ENCODE peak calls at places on chromosomes 4 and X, in six cellular contexts. One of them, this sample, is unnamed.

GRCh38 chr4:129138762-129139496 is 43.0 kb downstream of the C4orf33 start:
- DNase-seq in testis: no peak
- DNase-seq in right lobe of liver: no peak
- DNase-seq in endodermal cell: peak; percentile 52
- DNase-seq in heart left ventricle: no peak
- DNase-seq in RWPE2: no peak
- DNase-seq in this sample: no peak

GRCh38 chr4:180827610-180828009 is 1415.6 kb upstream of the TENM3 start:
- DNase-seq in testis: no peak
- DNase-seq in right lobe of liver: no peak
- DNase-seq in endodermal cell: peak; percentile 43
- DNase-seq in heart left ventricle: no peak
- DNase-seq in RWPE2: no peak
- DNase-seq in this sample: no peak

GRCh38 chrX:9466711-9467110 is 1.9 kb downstream of the TBL1X start:
- DNase-seq in testis: no peak
- DNase-seq in right lobe of liver: no peak
- DNase-seq in endodermal cell: no peak
- DNase-seq in heart left ventricle: no peak
- DNase-seq in RWPE2: no peak
- DNase-seq in this sample: no peak

GRCh38 chr4:143711543-143712159 is 11.2 kb upstream of the FREM3 start:
- DNase-seq in testis: no peak
- DNase-seq in right lobe of liver: no peak
- DNase-seq in endodermal cell: peak; percentile 73
- DNase-seq in heart left ventricle: no peak
- DNase-seq in RWPE2: no peak
- DNase-seq in this sample: no peak

GRCh38 chrX:4182010-4182806 is 468.8 kb upstream of the PRKX start:
- DNase-seq in testis: no peak
- DNase-seq in right lobe of liver: no peak
- DNase-seq in endodermal cell: peak; percentile 80
- DNase-seq in heart left ventricle: no peak
- DNase-seq in RWPE2: no peak
- DNase-seq in this sample: no peak

GRCh38 chrX:2898861-2899512 is 30.2 kb downstream of the ARSD start:
- DNase-seq in testis: no peak
- DNase-seq in right lobe of liver: no peak
- DNase-seq in endodermal cell: peak; percentile 38
- DNase-seq in heart left ventricle: no peak
- DNase-seq in RWPE2: no peak
- DNase-seq in this sample: no peak

GRCh38 chr4:187019896-187020295 is 296.2 kb upstream of the FAT1 start:
- DNase-seq in testis: no peak
- DNase-seq in right lobe of liver: no peak
- DNase-seq in endodermal cell: peak; percentile 76
- DNase-seq in heart left ventricle: no peak
- DNase-seq in RWPE2: no peak
- DNase-seq in this sample: no peak

GRCh38 chrX:109886122-109886761 is 116.7 kb upstream of the TMEM164 start:
- DNase-seq in testis: peak; percentile 52
- DNase-seq in right lobe of liver: no peak
- DNase-seq in endodermal cell: peak; percentile 71
- DNase-seq in heart left ventricle: no peak
- DNase-seq in RWPE2: no peak
- DNase-seq in this sample: peak; percentile 34

GRCh38 chrX:12225073-12225472 is 86.8 kb downstream of the FRMPD4 start:
- DNase-seq in testis: no peak
- DNase-seq in right lobe of liver: no peak
- DNase-seq in endodermal cell: no peak
- DNase-seq in heart left ventricle: no peak
- DNase-seq in RWPE2: no peak
- DNase-seq in this sample: no peak

GRCh38 chr4:21806991-21807390 is 141.6 kb downstream of the KCNIP4 start:
- DNase-seq in testis: no peak
- DNase-seq in right lobe of liver: no peak
- DNase-seq in endodermal cell: no peak
- DNase-seq in heart left ventricle: no peak
- DNase-seq in RWPE2: no peak
- DNase-seq in this sample: no peak

GRCh38 chrX:44651347-44651746 is 108.7 kb upstream of the FUNDC1 start:
- DNase-seq in testis: no peak
- DNase-seq in right lobe of liver: no peak
- DNase-seq in endodermal cell: peak; percentile 58
- DNase-seq in heart left ventricle: no peak
- DNase-seq in RWPE2: no peak
- DNase-seq in this sample: no peak

GRCh38 chr4:180134116-180134866 is 2108.9 kb upstream of the TENM3 start:
- DNase-seq in testis: peak; percentile 17
- DNase-seq in right lobe of liver: no peak
- DNase-seq in endodermal cell: peak; percentile 54
- DNase-seq in heart left ventricle: no peak
- DNase-seq in RWPE2: no peak
- DNase-seq in this sample: no peak

GRCh38 chr4:169132561-169133305 is 122.7 kb upstream of the CBR4 start:
- DNase-seq in testis: no peak
- DNase-seq in right lobe of liver: no peak
- DNase-seq in endodermal cell: no peak
- DNase-seq in heart left ventricle: no peak
- DNase-seq in RWPE2: no peak
- DNase-seq in this sample: no peak

GRCh38 chrX:426881-427280 is 40.2 kb upstream of the PPP2R3B start:
- DNase-seq in testis: no peak
- DNase-seq in right lobe of liver: no peak
- DNase-seq in endodermal cell: no peak
- DNase-seq in heart left ventricle: no peak
- DNase-seq in RWPE2: no peak
- DNase-seq in this sample: no peak

GRCh38 chr4:17781072-17781830 is at the start of gene FAM184B:
- DNase-seq in testis: no peak
- DNase-seq in right lobe of liver: no peak
- DNase-seq in endodermal cell: peak; percentile 75
- DNase-seq in heart left ventricle: no peak
- DNase-seq in RWPE2: no peak
- DNase-seq in this sample: peak; percentile 36

GRCh38 chr4:147049940-147050852 is 104.5 kb upstream of the TTC29 start:
- DNase-seq in testis: no peak
- DNase-seq in right lobe of liver: no peak
- DNase-seq in endodermal cell: no peak
- DNase-seq in heart left ventricle: no peak
- DNase-seq in RWPE2: no peak
- DNase-seq in this sample: no peak

GRCh38 chr4:152074573-152074972 is 313.8 kb upstream of the GATB start:
- DNase-seq in testis: no peak
- DNase-seq in right lobe of liver: no peak
- DNase-seq in endodermal cell: no peak
- DNase-seq in heart left ventricle: no peak
- DNase-seq in RWPE2: no peak
- DNase-seq in this sample: no peak

GRCh38 chr4:141248029-141248428 is 27.3 kb downstream of the ZNF330 start:
- DNase-seq in testis: no peak
- DNase-seq in right lobe of liver: no peak
- DNase-seq in endodermal cell: no peak
- DNase-seq in heart left ventricle: no peak
- DNase-seq in RWPE2: no peak
- DNase-seq in this sample: no peak

GRCh38 chr4:15719506-15719905 is 16.6 kb downstream of the BST1 start:
- DNase-seq in testis: no peak
- DNase-seq in right lobe of liver: no peak
- DNase-seq in endodermal cell: no peak
- DNase-seq in heart left ventricle: no peak
- DNase-seq in RWPE2: no peak
- DNase-seq in this sample: no peak

GRCh38 chr4:4735136-4735754 is 124.2 kb upstream of the MSX1 start:
- DNase-seq in testis: no peak
- DNase-seq in right lobe of liver: no peak
- DNase-seq in endodermal cell: no peak
- DNase-seq in heart left ventricle: no peak
- DNase-seq in RWPE2: no peak
- DNase-seq in this sample: no peak

GRCh38 chrX:72131317-72132294 is at the start of gene RTL5:
- DNase-seq in testis: peak; percentile 93
- DNase-seq in right lobe of liver: peak; percentile 85
- DNase-seq in endodermal cell: peak; percentile 88
- DNase-seq in heart left ventricle: peak; percentile 89
- DNase-seq in RWPE2: no peak
- DNase-seq in this sample: peak; percentile 95

GRCh38 chr4:68654946-68655721 is 15.3 kb downstream of the UGT2B15 start:
- DNase-seq in testis: no peak
- DNase-seq in right lobe of liver: no peak
- DNase-seq in endodermal cell: no peak
- DNase-seq in heart left ventricle: no peak
- DNase-seq in RWPE2: no peak
- DNase-seq in this sample: no peak

GRCh38 chrX:153498453-153498852 is 3.7 kb downstream of the BGN start:
- DNase-seq in testis: no peak
- DNase-seq in right lobe of liver: no peak
- DNase-seq in endodermal cell: no peak
- DNase-seq in heart left ventricle: no peak
- DNase-seq in RWPE2: no peak
- DNase-seq in this sample: no peak

GRCh38 chrX:49842603-49843002 is 13.5 kb downstream of the PAGE4 start:
- DNase-seq in testis: no peak
- DNase-seq in right lobe of liver: no peak
- DNase-seq in endodermal cell: no peak
- DNase-seq in heart left ventricle: no peak
- DNase-seq in RWPE2: no peak
- DNase-seq in this sample: no peak

GRCh38 chr4:38132140-38132673 is 172.0 kb downstream of the PTTG2 start:
- DNase-seq in testis: peak; percentile 60
- DNase-seq in right lobe of liver: no peak
- DNase-seq in endodermal cell: peak; percentile 55
- DNase-seq in heart left ventricle: peak; percentile 50
- DNase-seq in RWPE2: no peak
- DNase-seq in this sample: no peak

GRCh38 chr4:83599183-83599582 is 63.3 kb downstream of the GPAT3 start:
- DNase-seq in testis: no peak
- DNase-seq in right lobe of liver: no peak
- DNase-seq in endodermal cell: peak; percentile 51
- DNase-seq in heart left ventricle: no peak
- DNase-seq in RWPE2: no peak
- DNase-seq in this sample: no peak

GRCh38 chrX:153968754-153969124 is 2.9 kb downstream of the HCFC1 start:
- DNase-seq in testis: no peak
- DNase-seq in right lobe of liver: no peak
- DNase-seq in endodermal cell: no peak
- DNase-seq in heart left ventricle: peak; percentile 39
- DNase-seq in RWPE2: no peak
- DNase-seq in this sample: peak; percentile 14

GRCh38 chr4:137663376-137664054 is 131.2 kb upstream of the PCDH18 start:
- DNase-seq in testis: no peak
- DNase-seq in right lobe of liver: no peak
- DNase-seq in endodermal cell: no peak
- DNase-seq in heart left ventricle: no peak
- DNase-seq in RWPE2: no peak
- DNase-seq in this sample: no peak

GRCh38 chr4:53593765-53594164 is 2.5 kb upstream of the LNX1 start:
- DNase-seq in testis: no peak
- DNase-seq in right lobe of liver: no peak
- DNase-seq in endodermal cell: no peak
- DNase-seq in heart left ventricle: no peak
- DNase-seq in RWPE2: no peak
- DNase-seq in this sample: no peak

GRCh38 chr4:1035510-1035909 is 24.1 kb downstream of the FGFRL1 start:
- DNase-seq in testis: peak; percentile 82
- DNase-seq in right lobe of liver: no peak
- DNase-seq in endodermal cell: no peak
- DNase-seq in heart left ventricle: peak; percentile 56
- DNase-seq in RWPE2: no peak
- DNase-seq in this sample: peak; percentile 90

GRCh38 chr4:1031956-1032795 is 20.8 kb downstream of the FGFRL1 start:
- DNase-seq in testis: no peak
- DNase-seq in right lobe of liver: no peak
- DNase-seq in endodermal cell: peak; percentile 61
- DNase-seq in heart left ventricle: no peak
- DNase-seq in RWPE2: no peak
- DNase-seq in this sample: no peak

GRCh38 chr4:1032861-1033260 is 21.4 kb downstream of the FGFRL1 start:
- DNase-seq in testis: no peak
- DNase-seq in right lobe of liver: no peak
- DNase-seq in endodermal cell: no peak
- DNase-seq in heart left ventricle: no peak
- DNase-seq in RWPE2: no peak
- DNase-seq in this sample: no peak

GRCh38 chr4:1036095-1036494 is 24.7 kb downstream of the FGFRL1 start:
- DNase-seq in testis: no peak
- DNase-seq in right lobe of liver: no peak
- DNase-seq in endodermal cell: no peak
- DNase-seq in heart left ventricle: no peak
- DNase-seq in RWPE2: no peak
- DNase-seq in this sample: no peak

GRCh38 chr4:1033840-1034551 is 22.6 kb downstream of the FGFRL1 start:
- DNase-seq in testis: peak; percentile 49
- DNase-seq in right lobe of liver: no peak
- DNase-seq in endodermal cell: peak; percentile 53
- DNase-seq in heart left ventricle: peak; percentile 74
- DNase-seq in RWPE2: no peak
- DNase-seq in this sample: peak; percentile 84
- H3K4me3 ChIP-seq in testis: no peak overlapping the region
- H3K4me3 ChIP-seq in right lobe of liver: no peak overlapping the region
- H3K4me3 ChIP-seq in endodermal cell: no peak overlapping the region
- H3K4me3 ChIP-seq in heart left ventricle: peak overlapping the region; percentile 14
- H3K4me3 ChIP-seq in RWPE2: no peak overlapping the region
- H3K4me3 ChIP-seq in this sample: no peak overlapping the region

GRCh38 chr4:107997001-107997788 is 7.5 kb downstream of the HADH start:
- DNase-seq in testis: peak; percentile 18
- DNase-seq in right lobe of liver: no peak
- DNase-seq in endodermal cell: no peak
- DNase-seq in heart left ventricle: peak; percentile 62
- DNase-seq in RWPE2: no peak
- DNase-seq in this sample: no peak
- H3K4me1 ChIP-seq in testis: peaks cover 19% of the 10 kb centered on the region
- H3K4me1 ChIP-seq in right lobe of liver: peaks cover 59% of the 10 kb centered on the region
- H3K4me1 ChIP-seq in endodermal cell: no peaks in the 10 kb centered on the region
- H3K4me1 ChIP-seq in heart left ventricle: peaks cover 18% of the 10 kb centered on the region
- H3K4me1 ChIP-seq in RWPE2: no peaks in the 10 kb centered on the region
- H3K4me1 ChIP-seq in this sample: peaks cover 14% of the 10 kb centered on the region

GRCh38 chr4:86451560-86452322 is 91.9 kb upstream of the MAPK10 start:
- DNase-seq in testis: no peak
- DNase-seq in right lobe of liver: no peak
- DNase-seq in endodermal cell: peak; percentile 59
- DNase-seq in heart left ventricle: no peak
- DNase-seq in RWPE2: no peak
- DNase-seq in this sample: no peak
- H3K4me3 ChIP-seq in testis: peak overlapping the region; percentile 48
- H3K4me3 ChIP-seq in right lobe of liver: peak overlapping the region; percentile 17
- H3K4me3 ChIP-seq in endodermal cell: no peak overlapping the region
- H3K4me3 ChIP-seq in heart left ventricle: peak overlapping the region; percentile 53
- H3K4me3 ChIP-seq in RWPE2: no peak overlapping the region
- H3K4me3 ChIP-seq in this sample: peak overlapping the region; percentile 43

DNA sequence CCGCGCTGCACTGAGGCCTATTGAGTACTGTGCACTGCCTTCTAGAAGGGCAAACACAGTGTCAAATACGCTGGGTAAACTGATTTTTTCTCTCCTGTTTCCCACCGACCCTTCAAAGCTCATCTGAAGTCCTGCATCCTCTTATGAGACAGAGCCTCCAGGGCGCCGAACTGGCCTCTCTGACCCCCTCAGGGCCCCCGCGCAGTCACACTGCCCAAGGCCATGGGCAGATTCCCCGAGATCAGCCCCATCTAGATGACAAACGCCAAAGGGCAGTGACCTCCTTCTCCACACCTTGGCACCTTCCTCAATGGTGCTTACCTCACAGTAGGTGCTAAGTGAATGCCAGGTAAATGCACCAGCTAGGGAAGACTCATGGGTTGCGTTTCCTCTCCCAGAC is 34.4 kb downstream of the CHST7 start:
- DNase-seq in testis: no peak
- DNase-seq in right lobe of liver: no peak
- DNase-seq in endodermal cell: no peak
- DNase-seq in heart left ventricle: no peak
- DNase-seq in RWPE2: no peak
- DNase-seq in this sample: no peak
- H3K4me1 ChIP-seq in testis: no peaks in the 10 kb centered on the region
- H3K4me1 ChIP-seq in right lobe of liver: peaks cover 8% of the 10 kb centered on the region
- H3K4me1 ChIP-seq in endodermal cell: no peaks in the 10 kb centered on the region
- H3K4me1 ChIP-seq in heart left ventricle: no peaks in the 10 kb centered on the region
- H3K4me1 ChIP-seq in RWPE2: no peaks in the 10 kb centered on the region
- H3K4me1 ChIP-seq in this sample: no peaks in the 10 kb centered on the region